ENCODE peak calls at places on chromosomes 3 and 15, in ten cellular contexts. One of them, this sample, is unnamed.

GRCh38 chr3:180383332-180384020 is 218.5 kb upstream of the TTC14 start:
- DNase-seq in spleen: no peak
- DNase-seq in body of pancreas: no peak
- DNase-seq in PC-9: no peak
- DNase-seq in kidney: no peak
- DNase-seq in left ventricle myocardium inferior: no peak
- DNase-seq in transverse colon: no peak
- DNase-seq in T-helper 17 cell: no peak
- DNase-seq in CD8-positive, alpha-beta T cell: no peak
- DNase-seq in right atrium auricular region: no peak
- DNase-seq in this sample: no peak

GRCh38 chr3:42214064-42214463 is 51.9 kb downstream of the CCK start:
- DNase-seq in right atrium auricular region: no peak
- DNase-seq in T-helper 17 cell: no peak
- DNase-seq in CD8-positive, alpha-beta T cell: no peak
- DNase-seq in body of pancreas: no peak
- DNase-seq in spleen: no peak
- DNase-seq in PC-9: no peak
- DNase-seq in kidney: no peak
- DNase-seq in transverse colon: no peak
- DNase-seq in left ventricle myocardium inferior: no peak
- DNase-seq in this sample: peak; percentile 86

GRCh38 chr3:63814300-63814699 is 4.8 kb upstream of the C3orf49 start:
- DNase-seq in right atrium auricular region: no peak
- DNase-seq in T-helper 17 cell: no peak
- DNase-seq in transverse colon: no peak
- DNase-seq in left ventricle myocardium inferior: no peak
- DNase-seq in body of pancreas: no peak
- DNase-seq in kidney: no peak
- DNase-seq in spleen: no peak
- DNase-seq in PC-9: no peak
- DNase-seq in CD8-positive, alpha-beta T cell: no peak
- DNase-seq in this sample: no peak

GRCh38 chr15:58433597-58434333 is 2.0 kb downstream of the LIPC start:
- DNase-seq in right atrium auricular region: peak; percentile 59
- DNase-seq in left ventricle myocardium inferior: no peak
- DNase-seq in transverse colon: no peak
- DNase-seq in CD8-positive, alpha-beta T cell: no peak
- DNase-seq in T-helper 17 cell: no peak
- DNase-seq in spleen: no peak
- DNase-seq in kidney: no peak
- DNase-seq in PC-9: no peak
- DNase-seq in body of pancreas: no peak
- DNase-seq in this sample: no peak

GRCh38 chr3:183370391-183370790 is 58.0 kb downstream of the MCF2L2 start:
- DNase-seq in left ventricle myocardium inferior: no peak
- DNase-seq in kidney: no peak
- DNase-seq in CD8-positive, alpha-beta T cell: no peak
- DNase-seq in spleen: no peak
- DNase-seq in T-helper 17 cell: no peak
- DNase-seq in body of pancreas: no peak
- DNase-seq in transverse colon: no peak
- DNase-seq in PC-9: peak; percentile 40
- DNase-seq in right atrium auricular region: no peak
- DNase-seq in this sample: no peak

GRCh38 chr15:64251121-64251520 is 88.3 kb upstream of the PPIB start:
- DNase-seq in CD8-positive, alpha-beta T cell: no peak
- DNase-seq in transverse colon: no peak
- DNase-seq in body of pancreas: no peak
- DNase-seq in right atrium auricular region: no peak
- DNase-seq in PC-9: no peak
- DNase-seq in left ventricle myocardium inferior: no peak
- DNase-seq in kidney: no peak
- DNase-seq in T-helper 17 cell: no peak
- DNase-seq in spleen: no peak
- DNase-seq in this sample: no peak

GRCh38 chr3:38029400-38030125 is at the start of gene PLCD1:
- DNase-seq in kidney: peak; percentile 96
- DNase-seq in body of pancreas: peak; percentile 69
- DNase-seq in transverse colon: peak; percentile 79
- DNase-seq in PC-9: no peak
- DNase-seq in right atrium auricular region: peak; percentile 87
- DNase-seq in left ventricle myocardium inferior: peak; percentile 84
- DNase-seq in T-helper 17 cell: no peak
- DNase-seq in CD8-positive, alpha-beta T cell: no peak
- DNase-seq in spleen: peak; percentile 91
- DNase-seq in this sample: peak; percentile 80

GRCh38 chr3:176351408-176351807 is 845.9 kb downstream of the TBL1XR1 start:
- DNase-seq in PC-9: no peak
- DNase-seq in left ventricle myocardium inferior: no peak
- DNase-seq in spleen: no peak
- DNase-seq in transverse colon: no peak
- DNase-seq in body of pancreas: no peak
- DNase-seq in kidney: no peak
- DNase-seq in right atrium auricular region: no peak
- DNase-seq in T-helper 17 cell: no peak
- DNase-seq in CD8-positive, alpha-beta T cell: no peak
- DNase-seq in this sample: no peak

GRCh38 chr3:42080452-42080872 is 10.7 kb upstream of the TRAK1 start:
- DNase-seq in body of pancreas: peak; percentile 35
- DNase-seq in right atrium auricular region: no peak
- DNase-seq in CD8-positive, alpha-beta T cell: no peak
- DNase-seq in transverse colon: peak; percentile 58
- DNase-seq in left ventricle myocardium inferior: no peak
- DNase-seq in kidney: no peak
- DNase-seq in T-helper 17 cell: no peak
- DNase-seq in PC-9: peak; percentile 96
- DNase-seq in spleen: peak; percentile 21
- DNase-seq in this sample: peak; percentile 49

GRCh38 chr15:90231028-90232017 is 2.4 kb downstream of the CIB1 start:
- DNase-seq in spleen: peak; percentile 91
- DNase-seq in CD8-positive, alpha-beta T cell: peak; percentile 69
- DNase-seq in transverse colon: peak; percentile 54
- DNase-seq in right atrium auricular region: no peak
- DNase-seq in PC-9: no peak
- DNase-seq in body of pancreas: peak; percentile 68
- DNase-seq in T-helper 17 cell: peak; percentile 73
- DNase-seq in left ventricle myocardium inferior: no peak
- DNase-seq in kidney: peak; percentile 80
- DNase-seq in this sample: peak; percentile 12

GRCh38 chr3:44734646-44735168 is 5.3 kb downstream of the ZNF501 start:
- DNase-seq in CD8-positive, alpha-beta T cell: no peak
- DNase-seq in PC-9: no peak
- DNase-seq in transverse colon: no peak
- DNase-seq in left ventricle myocardium inferior: no peak
- DNase-seq in right atrium auricular region: no peak
- DNase-seq in body of pancreas: no peak
- DNase-seq in T-helper 17 cell: no peak
- DNase-seq in kidney: no peak
- DNase-seq in spleen: no peak
- DNase-seq in this sample: no peak
- H3K9me3 ChIP-seq in CD8-positive, alpha-beta T cell: peaks cover 48% of the 10 kb centered on the region
- H3K9me3 ChIP-seq in PC-9: peaks cover 45% of the 10 kb centered on the region
- H3K9me3 ChIP-seq in transverse colon: peaks cover 73% of the 10 kb centered on the region
- H3K9me3 ChIP-seq in left ventricle myocardium inferior: peaks cover 100% of the 10 kb centered on the region
- H3K9me3 ChIP-seq in right atrium auricular region: peaks cover 96% of the 10 kb centered on the region
- H3K9me3 ChIP-seq in body of pancreas: peaks cover 59% of the 10 kb centered on the region
- H3K9me3 ChIP-seq in T-helper 17 cell: peaks cover 37% of the 10 kb centered on the region
- H3K9me3 ChIP-seq in kidney: peaks cover 83% of the 10 kb centered on the region
- H3K9me3 ChIP-seq in spleen: peaks cover 93% of the 10 kb centered on the region
- H3K9me3 ChIP-seq in this sample: no peaks in the 10 kb centered on the region

GRCh38 chr15:25207369-25207768 is 231.5 kb downstream of the UBE3A start:
- DNase-seq in kidney: no peak
- DNase-seq in CD8-positive, alpha-beta T cell: no peak
- DNase-seq in left ventricle myocardium inferior: no peak
- DNase-seq in transverse colon: no peak
- DNase-seq in body of pancreas: no peak
- DNase-seq in right atrium auricular region: no peak
- DNase-seq in PC-9: no peak
- DNase-seq in T-helper 17 cell: no peak
- DNase-seq in spleen: no peak
- DNase-seq in this sample: no peak
- H3K9me3 ChIP-seq in kidney: no peaks in the 10 kb centered on the region
- H3K9me3 ChIP-seq in CD8-positive, alpha-beta T cell: no peaks in the 10 kb centered on the region
- H3K9me3 ChIP-seq in left ventricle myocardium inferior: peaks cover 11% of the 10 kb centered on the region
- H3K9me3 ChIP-seq in transverse colon: peaks cover 5% of the 10 kb centered on the region
- H3K9me3 ChIP-seq in body of pancreas: no peaks in the 10 kb centered on the region
- H3K9me3 ChIP-seq in right atrium auricular region: no peaks in the 10 kb centered on the region
- H3K9me3 ChIP-seq in PC-9: no peaks in the 10 kb centered on the region
- H3K9me3 ChIP-seq in T-helper 17 cell: no peaks in the 10 kb centered on the region
- H3K9me3 ChIP-seq in spleen: no peaks in the 10 kb centered on the region
- H3K9me3 ChIP-seq in this sample: no peaks in the 10 kb centered on the region

DNA sequence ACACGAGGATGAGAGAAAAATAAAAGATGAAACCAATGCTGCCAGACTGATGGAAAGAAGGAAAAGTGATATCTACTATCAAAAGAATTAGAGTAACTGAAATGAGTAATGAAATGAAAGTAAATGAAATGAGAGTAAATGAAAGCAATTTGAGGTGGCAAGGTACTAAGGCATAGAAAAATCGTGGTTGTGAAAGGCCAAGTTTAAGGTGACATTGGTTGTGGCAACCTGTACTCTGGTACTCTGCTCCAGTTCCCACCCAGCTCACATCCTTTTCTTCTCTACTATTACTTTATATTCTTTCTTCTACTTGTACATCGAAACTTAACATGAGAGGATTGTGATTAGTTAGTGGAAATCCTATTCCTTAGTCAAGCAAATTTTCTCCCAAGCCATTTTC is 10.1 kb downstream of the RFX7 start:
- DNase-seq in left ventricle myocardium inferior: no peak
- DNase-seq in spleen: no peak
- DNase-seq in CD8-positive, alpha-beta T cell: no peak
- DNase-seq in T-helper 17 cell: no peak
- DNase-seq in right atrium auricular region: no peak
- DNase-seq in kidney: no peak
- DNase-seq in transverse colon: no peak
- DNase-seq in body of pancreas: no peak
- DNase-seq in PC-9: no peak
- DNase-seq in this sample: no peak
- H3K9me3 ChIP-seq in left ventricle myocardium inferior: peaks cover 27% of the 10 kb centered on the region
- H3K9me3 ChIP-seq in spleen: peaks cover 36% of the 10 kb centered on the region
- H3K9me3 ChIP-seq in CD8-positive, alpha-beta T cell: no peaks in the 10 kb centered on the region
- H3K9me3 ChIP-seq in T-helper 17 cell: peaks cover 9% of the 10 kb centered on the region
- H3K9me3 ChIP-seq in right atrium auricular region: peaks cover 8% of the 10 kb centered on the region
- H3K9me3 ChIP-seq in kidney: peaks cover 6% of the 10 kb centered on the region
- H3K9me3 ChIP-seq in transverse colon: peaks cover 18% of the 10 kb centered on the region
- H3K9me3 ChIP-seq in body of pancreas: peaks cover 25% of the 10 kb centered on the region
- H3K9me3 ChIP-seq in PC-9: peaks cover 3% of the 10 kb centered on the region
- H3K9me3 ChIP-seq in this sample: no peaks in the 10 kb centered on the region

DNA sequence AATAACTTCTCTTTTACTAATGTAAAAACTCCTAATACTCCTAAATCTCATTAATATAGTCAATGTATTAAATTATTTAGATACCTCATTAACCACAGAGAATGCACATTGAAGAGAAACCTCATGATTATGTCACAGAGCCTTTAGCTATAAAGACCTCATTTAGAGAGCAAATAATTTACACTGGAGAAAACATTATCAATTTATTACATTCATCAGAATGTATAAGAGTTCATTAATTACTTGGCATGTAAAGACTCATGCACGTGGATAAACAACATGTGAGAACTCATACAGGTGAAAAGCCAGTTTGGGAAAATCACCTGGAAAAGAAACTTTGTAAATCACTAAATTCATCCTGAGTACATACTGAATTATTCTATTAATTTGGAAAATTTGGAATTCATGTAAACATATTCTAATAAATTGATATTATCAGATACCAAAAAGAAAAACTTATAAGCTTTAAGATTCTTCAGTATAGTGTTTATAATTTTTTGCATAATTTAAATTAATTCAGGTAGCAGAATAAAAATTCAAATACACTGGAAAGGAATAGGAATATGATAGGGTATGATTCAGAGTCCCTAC is 22.9 kb upstream of the WNT7A start:
- DNase-seq in PC-9: no peak
- DNase-seq in transverse colon: no peak
- DNase-seq in CD8-positive, alpha-beta T cell: no peak
- DNase-seq in kidney: no peak
- DNase-seq in right atrium auricular region: no peak
- DNase-seq in left ventricle myocardium inferior: no peak
- DNase-seq in spleen: no peak
- DNase-seq in T-helper 17 cell: no peak
- DNase-seq in body of pancreas: no peak
- DNase-seq in this sample: no peak
- H3K9me3 ChIP-seq in PC-9: peaks cover 43% of the 10 kb centered on the region
- H3K9me3 ChIP-seq in transverse colon: peaks cover 44% of the 10 kb centered on the region
- H3K9me3 ChIP-seq in CD8-positive, alpha-beta T cell: peaks cover 28% of the 10 kb centered on the region
- H3K9me3 ChIP-seq in kidney: peaks cover 81% of the 10 kb centered on the region
- H3K9me3 ChIP-seq in right atrium auricular region: peaks cover 82% of the 10 kb centered on the region
- H3K9me3 ChIP-seq in left ventricle myocardium inferior: peaks cover 84% of the 10 kb centered on the region
- H3K9me3 ChIP-seq in spleen: peaks cover 55% of the 10 kb centered on the region
- H3K9me3 ChIP-seq in T-helper 17 cell: peaks cover 24% of the 10 kb centered on the region
- H3K9me3 ChIP-seq in body of pancreas: peaks cover 45% of the 10 kb centered on the region
- H3K9me3 ChIP-seq in this sample: no peaks in the 10 kb centered on the region

GRCh38 chr3:7545334-7545733 is 684.4 kb downstream of the GRM7 start:
- DNase-seq in right atrium auricular region: no peak
- DNase-seq in kidney: no peak
- DNase-seq in T-helper 17 cell: no peak
- DNase-seq in body of pancreas: no peak
- DNase-seq in spleen: no peak
- DNase-seq in CD8-positive, alpha-beta T cell: no peak
- DNase-seq in transverse colon: no peak
- DNase-seq in left ventricle myocardium inferior: no peak
- DNase-seq in PC-9: no peak
- DNase-seq in this sample: no peak
- H3K9me3 ChIP-seq in right atrium auricular region: no peaks in the 10 kb centered on the region
- H3K9me3 ChIP-seq in kidney: no peaks in the 10 kb centered on the region
- H3K9me3 ChIP-seq in T-helper 17 cell: no peaks in the 10 kb centered on the region
- H3K9me3 ChIP-seq in body of pancreas: no peaks in the 10 kb centered on the region
- H3K9me3 ChIP-seq in spleen: no peaks in the 10 kb centered on the region
- H3K9me3 ChIP-seq in CD8-positive, alpha-beta T cell: no peaks in the 10 kb centered on the region
- H3K9me3 ChIP-seq in transverse colon: no peaks in the 10 kb centered on the region
- H3K9me3 ChIP-seq in left ventricle myocardium inferior: no peaks in the 10 kb centered on the region
- H3K9me3 ChIP-seq in PC-9: no peaks in the 10 kb centered on the region
- H3K9me3 ChIP-seq in this sample: no peaks in the 10 kb centered on the region

DNA sequence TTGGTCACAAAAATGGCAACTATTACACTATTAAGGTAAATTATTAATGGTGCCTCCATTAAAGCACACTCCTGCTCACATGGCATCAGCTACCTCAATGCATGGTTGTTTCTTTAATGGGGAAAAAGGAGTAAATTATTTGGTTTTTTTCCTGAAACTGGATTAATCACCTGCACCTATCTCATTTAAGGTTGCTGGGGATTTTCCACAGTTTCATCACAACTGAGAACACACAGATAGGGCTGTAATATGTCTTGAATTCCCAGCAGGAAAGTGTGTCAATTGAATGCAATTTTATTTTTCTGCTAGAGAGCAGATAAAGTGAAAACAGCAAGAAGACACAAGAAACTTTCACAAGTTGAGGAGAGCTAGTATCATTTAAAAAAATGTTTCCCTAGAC is 36.4 kb downstream of the RFTN1 start:
- DNase-seq in transverse colon: no peak
- DNase-seq in left ventricle myocardium inferior: no peak
- DNase-seq in body of pancreas: no peak
- DNase-seq in kidney: no peak
- DNase-seq in T-helper 17 cell: no peak
- DNase-seq in right atrium auricular region: no peak
- DNase-seq in spleen: no peak
- DNase-seq in PC-9: no peak
- DNase-seq in CD8-positive, alpha-beta T cell: no peak
- DNase-seq in this sample: no peak
- H3K9me3 ChIP-seq in transverse colon: no peaks in the 10 kb centered on the region
- H3K9me3 ChIP-seq in left ventricle myocardium inferior: no peaks in the 10 kb centered on the region
- H3K9me3 ChIP-seq in body of pancreas: no peaks in the 10 kb centered on the region
- H3K9me3 ChIP-seq in kidney: no peaks in the 10 kb centered on the region
- H3K9me3 ChIP-seq in T-helper 17 cell: no peaks in the 10 kb centered on the region
- H3K9me3 ChIP-seq in right atrium auricular region: no peaks in the 10 kb centered on the region
- H3K9me3 ChIP-seq in spleen: no peaks in the 10 kb centered on the region
- H3K9me3 ChIP-seq in PC-9: no peaks in the 10 kb centered on the region
- H3K9me3 ChIP-seq in CD8-positive, alpha-beta T cell: no peaks in the 10 kb centered on the region
- H3K9me3 ChIP-seq in this sample: no peaks in the 10 kb centered on the region

This sample was measured in thyroid gland.